ENCODE peak calls at places on chromosomes 2 and 18, in nine cellular contexts. E, A, I, X, W, D, M, C and S are unnamed samples.

GRCh38 chr18:58915006-58915799 is 50.5 kb downstream of the ZNF532 start:
- DNase-seq in E (no peak), A (no peak), I (no peak), X (no peak), W (no peak), D (no peak), M (no peak), C (no peak), S (no peak)

GRCh38 chr2:238684362-238685326 is 163.2 kb upstream of the TWIST2 start:
- DNase-seq in E (no peak), A (peak), I (peak), X (peak), W (no peak), D (no peak), M (no peak), C (no peak), S (no peak)

GRCh38 chr2:20062615-20063545 is 11.5 kb upstream of the LAPTM4A start:
- DNase-seq in E (no peak), A (no peak), I (peak), X (peak), W (peak), D (no peak), M (no peak), C (no peak), S (no peak)

GRCh38 chr2:19989681-19990415 is at the start of gene WDR35:
- DNase-seq in E (peak), A (peak), I (peak), X (peak), W (peak), D (peak), M (no peak), C (peak), S (peak)

GRCh38 chr2:189854956-189855355 is 70.7 kb downstream of the PMS1 start:
- DNase-seq in E (no peak), A (no peak), I (peak), X (no peak), W (no peak), D (no peak), M (no peak), C (no peak), S (no peak)

GRCh38 chr18:56709463-56709862 is 58.3 kb downstream of the WDR7 start:
- DNase-seq in E (peak), A (peak), I (peak), X (no peak), W (no peak), D (no peak), M (peak), C (no peak), S (no peak)

GRCh38 chr2:227472265-227473018 is 486 bp downstream of the AGFG1 start:
- DNase-seq in E (peak), A (peak), I (no peak), X (peak), W (peak), D (peak), M (peak), C (no peak), S (peak)

GRCh38 chr2:66439291-66440010 is 4.5 kb downstream of the MEIS1 start:
- DNase-seq in E (no peak), A (peak), I (no peak), X (peak), W (peak), D (peak), M (no peak), C (no peak), S (no peak)

GRCh38 chr18:57218281-57218680 is 71.4 kb downstream of the BOD1L2 start:
- DNase-seq in E (no peak), A (no peak), I (no peak), X (no peak), W (no peak), D (no peak), M (no peak), C (no peak), S (no peak)

GRCh38 chr2:229342376-229342775 is 71.3 kb upstream of the PID1 start:
- DNase-seq in E (no peak), A (peak), I (no peak), X (peak), W (peak), D (no peak), M (peak), C (peak), S (peak)

GRCh38 chr2:46956981-46957531 is 41.5 kb upstream of the MCFD2 start:
- DNase-seq in E (no peak), A (no peak), I (no peak), X (no peak), W (no peak), D (no peak), M (no peak), C (peak), S (no peak)

GRCh38 chr18:74342416-74343043 is 26.9 kb downstream of the C18orf63 start:
- DNase-seq in E (peak), A (peak), I (peak), X (no peak), W (no peak), D (no peak), M (peak), C (peak), S (no peak)

GRCh38 chr2:128279786-128280701 is 38.6 kb downstream of the HS6ST1 start:
- DNase-seq in E (no peak), A (peak), I (no peak), X (peak), W (peak), D (peak), M (no peak), C (no peak), S (peak)

GRCh38 chr2:205684871-205685313 is 2.6 kb downstream of the NRP2 start:
- DNase-seq in E (no peak), A (peak), I (peak), X (no peak), W (peak), D (no peak), M (no peak), C (no peak), S (no peak)

GRCh38 chr2:101699939-101700442 is 2.5 kb downstream of the MAP4K4 start:
- DNase-seq in E (no peak), A (no peak), I (peak), X (no peak), W (no peak), D (no peak), M (no peak), C (no peak), S (no peak)
- H3K27ac ChIP-seq in E (peak), A (no peak), I (peak), X (peak), W (peak), D (peak), M (peak), C (no peak), S (peak)

GRCh38 chr2:54564439-54564838 is 108.3 kb downstream of the SPTBN1 start:
- DNase-seq in E (no peak), A (no peak), I (no peak), X (no peak), W (no peak), D (no peak), M (no peak), C (no peak), S (no peak)
- H3K27ac ChIP-seq in E (no peak), A (no peak), I (no peak), X (no peak), W (no peak), D (no peak), M (no peak), C (peak), S (no peak)

GRCh38 chr2:179596018-179596417 is 265.4 kb downstream of the ZNF385B start:
- DNase-seq in E (no peak), A (no peak), I (peak), X (no peak), W (no peak), D (no peak), M (no peak), C (no peak), S (no peak)
- H3K27ac ChIP-seq in E (no peak), A (no peak), I (no peak), X (no peak), W (no peak), D (no peak), M (no peak), C (no peak), S (no peak)

GRCh38 chr2:176137249-176137573 is 7.7 kb downstream of the HOXD8 start:
- DNase-seq in E (no peak), A (no peak), I (no peak), X (no peak), W (no peak), D (no peak), M (no peak), C (no peak), S (no peak)
- H3K27ac ChIP-seq in E (no peak), A (peak), I (no peak), X (peak), W (no peak), D (peak), M (no peak), C (no peak), S (no peak)

DNA sequence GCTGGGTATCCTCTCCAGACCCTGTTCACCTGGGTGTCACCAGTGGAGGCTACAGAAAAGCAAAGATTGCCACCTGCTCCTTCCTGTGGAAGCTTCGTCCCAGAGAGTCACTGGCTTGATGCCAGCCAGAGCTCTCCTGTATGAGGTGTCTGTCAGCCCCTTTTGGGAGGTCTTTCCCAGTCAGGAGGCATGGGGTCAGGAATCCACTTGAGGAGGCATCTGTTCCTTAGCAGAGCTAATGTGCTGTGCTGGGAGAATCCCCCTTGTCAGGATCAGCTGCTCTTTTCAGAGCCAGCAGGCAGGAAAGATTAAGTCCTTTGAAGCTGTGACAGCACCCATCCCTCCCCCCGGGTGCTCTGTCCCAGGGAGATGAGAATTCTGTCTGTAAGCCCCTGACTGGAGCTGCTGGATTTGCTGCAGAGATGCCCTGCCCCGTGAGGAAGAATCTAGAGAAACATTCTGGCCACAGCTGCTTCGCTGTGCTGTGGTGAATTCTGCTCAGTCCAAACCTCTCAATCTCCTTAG is 121.8 kb downstream of the GPR39 start:
- DNase-seq in E (no peak), A (no peak), I (no peak), X (no peak), W (no peak), D (no peak), M (no peak), C (no peak), S (no peak)
- H3K27ac ChIP-seq in E (no peak), A (no peak), I (no peak), X (no peak), W (no peak), D (no peak), M (no peak), C (no peak), S (no peak)

GRCh38 chr2:73730810-73731209 is 6.3 kb downstream of the TPRKB start:
- DNase-seq in E (no peak), A (no peak), I (no peak), X (peak), W (peak), D (no peak), M (no peak), C (no peak), S (no peak)

GRCh38 chr2:73728711-73729110 is 8.4 kb downstream of the TPRKB start:
- DNase-seq in E (no peak), A (no peak), I (no peak), X (no peak), W (no peak), D (no peak), M (no peak), C (no peak), S (no peak)

DNA sequence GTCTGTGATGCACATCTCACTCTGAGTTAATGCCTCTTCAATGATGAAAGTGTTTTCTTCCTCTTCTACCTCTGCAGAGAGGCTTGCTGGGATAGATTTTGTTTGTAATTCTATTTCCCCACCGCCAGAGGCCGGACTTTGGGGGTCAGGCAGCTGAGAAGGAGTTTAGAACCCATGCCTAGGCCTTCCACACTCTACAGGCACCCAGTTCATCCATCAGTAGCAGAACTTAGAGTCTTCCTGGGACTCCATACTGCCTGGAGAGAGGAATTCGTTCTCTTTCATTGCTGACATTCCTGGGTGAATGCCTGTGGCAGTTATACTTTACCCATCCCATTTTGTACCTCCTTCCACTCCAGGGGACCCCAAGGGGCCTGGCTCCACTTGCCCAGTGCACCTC is 9.1 kb downstream of the TPRKB start:
- DNase-seq in E (no peak), A (no peak), I (no peak), X (no peak), W (no peak), D (no peak), M (no peak), C (no peak), S (no peak)
- H3K27ac ChIP-seq in E (no peak), A (no peak), I (no peak), X (no peak), W (no peak), D (no peak), M (no peak), C (no peak), S (no peak)

GRCh38 chr2:769771-770170 is 92.6 kb upstream of the TMEM18 start:
- DNase-seq in E (no peak), A (no peak), I (peak), X (no peak), W (no peak), D (no peak), M (no peak), C (no peak), S (no peak)
- H3K27ac ChIP-seq in E (no peak), A (no peak), I (no peak), X (no peak), W (no peak), D (no peak), M (no peak), C (no peak), S (no peak)

GRCh38 chr2:231632559-231633142 is 40.0 kb downstream of the TEX44 start:
- DNase-seq in E (no peak), A (no peak), I (peak), X (no peak), W (no peak), D (no peak), M (no peak), C (no peak), S (no peak)
- H3K27ac ChIP-seq in E (no peak), A (no peak), I (peak), X (no peak), W (no peak), D (no peak), M (no peak), C (no peak), S (no peak)

GRCh38 chr2:236753611-236754010 is 184.0 kb downstream of the ACKR3 start:
- DNase-seq in E (no peak), A (no peak), I (no peak), X (no peak), W (no peak), D (no peak), M (peak), C (no peak), S (no peak)
- H3K27ac ChIP-seq in E (no peak), A (no peak), I (no peak), X (peak), W (no peak), D (no peak), M (peak), C (no peak), S (no peak)

GRCh38 chr2:219446101-219446504 is 11.5 kb downstream of the SPEG start:
- DNase-seq in E (no peak), A (no peak), I (peak), X (peak), W (peak), D (peak), M (peak), C (no peak), S (peak)

GRCh38 chr2:219443697-219444023 is 9.0 kb downstream of the SPEG start:
- DNase-seq in E (no peak), A (no peak), I (no peak), X (peak), W (no peak), D (no peak), M (no peak), C (no peak), S (no peak)

GRCh38 chr2:219443016-219443696 is 8.5 kb downstream of the SPEG start:
- DNase-seq in E (no peak), A (no peak), I (peak), X (peak), W (no peak), D (peak), M (no peak), C (no peak), S (no peak)

GRCh38 chr2:219445220-219445631 is 10.6 kb downstream of the SPEG start:
- DNase-seq in E (no peak), A (no peak), I (no peak), X (no peak), W (no peak), D (peak), M (no peak), C (no peak), S (no peak)

GRCh38 chr2:219444566-219445091 is 10.0 kb downstream of the SPEG start:
- DNase-seq in E (no peak), A (no peak), I (no peak), X (peak), W (no peak), D (peak), M (no peak), C (no peak), S (no peak)
- H3K27ac ChIP-seq in E (no peak), A (no peak), I (no peak), X (peak), W (peak), D (no peak), M (no peak), C (no peak), S (no peak)